ENCODE peak calls at places on chromosome 16, in five cellular contexts. One of them, this sample, is unnamed.

GRCh38 chr16:15037003-15037402 is 18.9 kb downstream of the NTAN1 start:
- DNase-seq in gastrocnemius medialis: no peak
- DNase-seq in heart left ventricle: no peak
- DNase-seq in mesothelial cell of epicardium: no peak
- DNase-seq in CD4-positive, alpha-beta T cell: no peak
- DNase-seq in this sample: no peak

GRCh38 chr16:29962344-29962994 is 590 bp downstream of the TMEM219 start:
- DNase-seq in heart left ventricle: no peak
- DNase-seq in gastrocnemius medialis: no peak
- DNase-seq in CD4-positive, alpha-beta T cell: no peak
- DNase-seq in mesothelial cell of epicardium: no peak
- DNase-seq in this sample: no peak

GRCh38 chr16:31127182-31127581 is 8.3 kb downstream of the PRSS8 start:
- DNase-seq in CD4-positive, alpha-beta T cell: no peak
- DNase-seq in mesothelial cell of epicardium: no peak
- DNase-seq in heart left ventricle: no peak
- DNase-seq in gastrocnemius medialis: no peak
- DNase-seq in this sample: no peak

GRCh38 chr16:84247844-84248243 is 8.0 kb upstream of the KCNG4 start:
- DNase-seq in mesothelial cell of epicardium: no peak
- DNase-seq in heart left ventricle: no peak
- DNase-seq in gastrocnemius medialis: no peak
- DNase-seq in CD4-positive, alpha-beta T cell: no peak
- DNase-seq in this sample: no peak

GRCh38 chr16:59459811-59460210 is 725.7 kb upstream of the GOT2 start:
- DNase-seq in mesothelial cell of epicardium: no peak
- DNase-seq in gastrocnemius medialis: no peak
- DNase-seq in CD4-positive, alpha-beta T cell: no peak
- DNase-seq in heart left ventricle: no peak
- DNase-seq in this sample: no peak

GRCh38 chr16:66050991-66051390 is 315.5 kb upstream of the CDH5 start:
- DNase-seq in mesothelial cell of epicardium: no peak
- DNase-seq in gastrocnemius medialis: no peak
- DNase-seq in CD4-positive, alpha-beta T cell: no peak
- DNase-seq in heart left ventricle: no peak
- DNase-seq in this sample: peak

GRCh38 chr16:142405-142804 is 3.9 kb upstream of the NPRL3 start:
- DNase-seq in CD4-positive, alpha-beta T cell: no peak
- DNase-seq in gastrocnemius medialis: no peak
- DNase-seq in mesothelial cell of epicardium: no peak
- DNase-seq in heart left ventricle: no peak
- DNase-seq in this sample: no peak

GRCh38 chr16:50671644-50672260 is 9.4 kb downstream of the SNX20 start:
- DNase-seq in mesothelial cell of epicardium: no peak
- DNase-seq in heart left ventricle: no peak
- DNase-seq in CD4-positive, alpha-beta T cell: peak
- DNase-seq in gastrocnemius medialis: no peak
- DNase-seq in this sample: no peak

GRCh38 chr16:23206986-23207385 is 24.4 kb downstream of the SCNN1G start:
- DNase-seq in CD4-positive, alpha-beta T cell: no peak
- DNase-seq in gastrocnemius medialis: no peak
- DNase-seq in heart left ventricle: no peak
- DNase-seq in mesothelial cell of epicardium: no peak
- DNase-seq in this sample: no peak

GRCh38 chr16:67092227-67092626 is 17.5 kb upstream of the PHAF1 start:
- DNase-seq in heart left ventricle: no peak
- DNase-seq in mesothelial cell of epicardium: no peak
- DNase-seq in CD4-positive, alpha-beta T cell: no peak
- DNase-seq in gastrocnemius medialis: no peak
- DNase-seq in this sample: no peak

GRCh38 chr16:72986011-72986410 is 61.9 kb downstream of the ZFHX3 start:
- DNase-seq in gastrocnemius medialis: peak
- DNase-seq in mesothelial cell of epicardium: no peak
- DNase-seq in heart left ventricle: no peak
- DNase-seq in CD4-positive, alpha-beta T cell: no peak
- DNase-seq in this sample: no peak

GRCh38 chr16:87391950-87392822 is at the start of gene MAP1LC3B:
- DNase-seq in mesothelial cell of epicardium: peak
- DNase-seq in gastrocnemius medialis: peak
- DNase-seq in heart left ventricle: peak
- DNase-seq in CD4-positive, alpha-beta T cell: peak
- DNase-seq in this sample: peak

GRCh38 chr16:87393680-87394055 is 1.5 kb downstream of the MAP1LC3B start:
- DNase-seq in mesothelial cell of epicardium: no peak
- DNase-seq in CD4-positive, alpha-beta T cell: no peak
- DNase-seq in heart left ventricle: no peak
- DNase-seq in gastrocnemius medialis: no peak
- DNase-seq in this sample: no peak

GRCh38 chr16:87395181-87395842 is 3.2 kb downstream of the MAP1LC3B start:
- DNase-seq in heart left ventricle: no peak
- DNase-seq in mesothelial cell of epicardium: no peak
- DNase-seq in gastrocnemius medialis: no peak
- DNase-seq in CD4-positive, alpha-beta T cell: no peak
- DNase-seq in this sample: no peak

GRCh38 chr16:87391324-87391949 is 699 bp upstream of the MAP1LC3B start:
- DNase-seq in gastrocnemius medialis: peak
- DNase-seq in CD4-positive, alpha-beta T cell: no peak
- DNase-seq in mesothelial cell of epicardium: peak
- DNase-seq in heart left ventricle: peak
- DNase-seq in this sample: no peak

GRCh38 chr16:87392823-87393679 is 915 bp downstream of the MAP1LC3B start:
- DNase-seq in mesothelial cell of epicardium: peak
- DNase-seq in gastrocnemius medialis: no peak
- DNase-seq in CD4-positive, alpha-beta T cell: peak
- DNase-seq in heart left ventricle: peak
- DNase-seq in this sample: no peak
- TF ChIP-seq CTCF in mesothelial cell of epicardium: no peak
- TF ChIP-seq CTCF in gastrocnemius medialis: no peak
- TF ChIP-seq CTCF in CD4-positive, alpha-beta T cell: no peak
- TF ChIP-seq CTCF in heart left ventricle: no peak
- TF ChIP-seq CTCF in this sample: peak

GRCh38 chr16:11403920-11404319 is 58.7 kb downstream of the RMI2 start:
- DNase-seq in heart left ventricle: no peak
- DNase-seq in CD4-positive, alpha-beta T cell: no peak
- DNase-seq in mesothelial cell of epicardium: no peak
- DNase-seq in gastrocnemius medialis: no peak
- DNase-seq in this sample: no peak

GRCh38 chr16:11407047-11407982 is 62.1 kb downstream of the RMI2 start:
- DNase-seq in heart left ventricle: peak
- DNase-seq in CD4-positive, alpha-beta T cell: peak
- DNase-seq in gastrocnemius medialis: peak
- DNase-seq in mesothelial cell of epicardium: peak
- DNase-seq in this sample: no peak

GRCh38 chr16:11404608-11405007 is 59.3 kb downstream of the RMI2 start:
- DNase-seq in mesothelial cell of epicardium: no peak
- DNase-seq in heart left ventricle: peak
- DNase-seq in CD4-positive, alpha-beta T cell: no peak
- DNase-seq in gastrocnemius medialis: no peak
- DNase-seq in this sample: no peak

GRCh38 chr16:11406177-11406560 is 60.9 kb downstream of the RMI2 start:
- DNase-seq in mesothelial cell of epicardium: no peak
- DNase-seq in heart left ventricle: no peak
- DNase-seq in CD4-positive, alpha-beta T cell: no peak
- DNase-seq in gastrocnemius medialis: no peak
- DNase-seq in this sample: no peak

GRCh38 chr16:11405331-11406176 is 60.3 kb downstream of the RMI2 start:
- DNase-seq in CD4-positive, alpha-beta T cell: peak
- DNase-seq in heart left ventricle: peak
- DNase-seq in mesothelial cell of epicardium: no peak
- DNase-seq in gastrocnemius medialis: no peak
- DNase-seq in this sample: no peak
- TF ChIP-seq CTCF in CD4-positive, alpha-beta T cell: peak
- TF ChIP-seq CTCF in heart left ventricle: peak
- TF ChIP-seq CTCF in mesothelial cell of epicardium: no peak
- TF ChIP-seq CTCF in gastrocnemius medialis: peak
- TF ChIP-seq CTCF in this sample: peak

GRCh38 chr16:87572959-87573358 is 29.3 kb upstream of the JPH3 start:
- DNase-seq in CD4-positive, alpha-beta T cell: no peak
- DNase-seq in gastrocnemius medialis: no peak
- DNase-seq in heart left ventricle: no peak
- DNase-seq in mesothelial cell of epicardium: no peak
- DNase-seq in this sample: no peak

GRCh38 chr16:87576191-87576590 is 26.1 kb upstream of the JPH3 start:
- DNase-seq in gastrocnemius medialis: no peak
- DNase-seq in heart left ventricle: no peak
- DNase-seq in mesothelial cell of epicardium: no peak
- DNase-seq in CD4-positive, alpha-beta T cell: no peak
- DNase-seq in this sample: no peak

GRCh38 chr16:87571868-87572244 is 30.5 kb upstream of the JPH3 start:
- DNase-seq in heart left ventricle: no peak
- DNase-seq in mesothelial cell of epicardium: no peak
- DNase-seq in CD4-positive, alpha-beta T cell: no peak
- DNase-seq in gastrocnemius medialis: no peak
- DNase-seq in this sample: no peak

GRCh38 chr16:87578531-87578930 is 23.8 kb upstream of the JPH3 start:
- DNase-seq in heart left ventricle: no peak
- DNase-seq in CD4-positive, alpha-beta T cell: no peak
- DNase-seq in gastrocnemius medialis: no peak
- DNase-seq in mesothelial cell of epicardium: no peak
- DNase-seq in this sample: no peak

DNA sequence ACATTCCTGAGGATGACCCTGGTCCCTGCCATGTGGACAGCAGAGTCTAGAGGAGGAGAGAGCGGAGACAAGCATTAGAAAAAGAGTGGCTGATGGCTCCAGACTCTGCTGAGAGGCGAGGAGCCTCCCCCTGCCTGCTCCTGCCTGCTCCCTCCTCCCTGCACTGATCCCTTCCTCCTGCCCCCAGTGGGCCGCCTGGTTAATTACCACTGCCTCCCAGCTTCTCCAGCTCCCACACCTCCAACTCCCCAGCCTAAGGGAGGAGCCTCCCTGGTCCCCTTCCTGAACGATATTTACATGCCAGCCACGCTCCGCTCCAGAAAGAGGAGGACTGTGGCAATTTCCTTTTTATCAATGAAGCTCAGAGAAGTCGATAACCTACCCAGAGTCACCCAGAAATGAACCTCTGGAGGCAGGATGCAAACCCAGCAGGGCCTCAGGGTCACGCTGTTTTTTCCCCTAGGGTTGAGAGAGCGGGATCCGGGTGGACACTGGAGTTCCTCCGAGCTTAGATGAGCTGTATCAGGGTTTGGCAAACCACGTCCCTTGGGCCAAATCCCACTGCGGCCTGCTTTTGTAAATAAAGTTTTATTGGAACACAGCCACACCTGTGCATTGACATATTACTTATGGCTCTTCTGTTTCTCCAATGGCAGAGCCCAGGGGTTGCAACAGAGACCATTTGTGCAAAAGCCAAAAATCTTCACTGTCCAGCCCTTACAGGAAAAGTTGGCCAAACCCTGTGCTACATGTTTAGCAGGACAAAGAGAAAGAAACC is 27.1 kb upstream of the JPH3 start:
- DNase-seq in mesothelial cell of epicardium: no peak
- DNase-seq in heart left ventricle: no peak
- DNase-seq in CD4-positive, alpha-beta T cell: no peak
- DNase-seq in gastrocnemius medialis: no peak
- DNase-seq in this sample: no peak
- TF ChIP-seq CTCF in mesothelial cell of epicardium: no peak
- TF ChIP-seq CTCF in heart left ventricle: no peak
- TF ChIP-seq CTCF in CD4-positive, alpha-beta T cell: no peak
- TF ChIP-seq CTCF in gastrocnemius medialis: no peak
- TF ChIP-seq CTCF in this sample: no peak

GRCh38 chr16:77955127-77955526 is 67.2 kb upstream of the CLEC3A start:
- DNase-seq in gastrocnemius medialis: no peak
- DNase-seq in CD4-positive, alpha-beta T cell: no peak
- DNase-seq in heart left ventricle: no peak
- DNase-seq in mesothelial cell of epicardium: no peak
- DNase-seq in this sample: no peak
- TF ChIP-seq CTCF in gastrocnemius medialis: no peak
- TF ChIP-seq CTCF in CD4-positive, alpha-beta T cell: no peak
- TF ChIP-seq CTCF in heart left ventricle: no peak
- TF ChIP-seq CTCF in mesothelial cell of epicardium: no peak
- TF ChIP-seq CTCF in this sample: no peak

GRCh38 chr16:52389045-52389444 is 157.9 kb downstream of the TOX3 start:
- DNase-seq in gastrocnemius medialis: no peak
- DNase-seq in mesothelial cell of epicardium: no peak
- DNase-seq in heart left ventricle: no peak
- DNase-seq in CD4-positive, alpha-beta T cell: no peak
- DNase-seq in this sample: no peak
- TF ChIP-seq CTCF in gastrocnemius medialis: no peak
- TF ChIP-seq CTCF in mesothelial cell of epicardium: no peak
- TF ChIP-seq CTCF in heart left ventricle: no peak
- TF ChIP-seq CTCF in CD4-positive, alpha-beta T cell: no peak
- TF ChIP-seq CTCF in this sample: no peak

GRCh38 chr16:89375021-89375420 is 115.3 kb downstream of the ANKRD11 start:
- DNase-seq in mesothelial cell of epicardium: no peak
- DNase-seq in CD4-positive, alpha-beta T cell: no peak
- DNase-seq in gastrocnemius medialis: no peak
- DNase-seq in heart left ventricle: no peak
- DNase-seq in this sample: no peak

GRCh38 chr16:89373355-89374110 is 116.8 kb downstream of the ANKRD11 start:
- DNase-seq in CD4-positive, alpha-beta T cell: no peak
- DNase-seq in gastrocnemius medialis: peak
- DNase-seq in mesothelial cell of epicardium: no peak
- DNase-seq in heart left ventricle: no peak
- DNase-seq in this sample: no peak

GRCh38 chr16:89375686-89376085 is 114.7 kb downstream of the ANKRD11 start:
- DNase-seq in heart left ventricle: no peak
- DNase-seq in mesothelial cell of epicardium: no peak
- DNase-seq in CD4-positive, alpha-beta T cell: no peak
- DNase-seq in gastrocnemius medialis: no peak
- DNase-seq in this sample: no peak

GRCh38 chr16:89371968-89372634 is 118.3 kb downstream of the ANKRD11 start:
- DNase-seq in CD4-positive, alpha-beta T cell: no peak
- DNase-seq in mesothelial cell of epicardium: no peak
- DNase-seq in heart left ventricle: no peak
- DNase-seq in gastrocnemius medialis: no peak
- DNase-seq in this sample: no peak

GRCh38 chr16:89374393-89374948 is 115.9 kb downstream of the ANKRD11 start:
- DNase-seq in mesothelial cell of epicardium: no peak
- DNase-seq in CD4-positive, alpha-beta T cell: no peak
- DNase-seq in heart left ventricle: no peak
- DNase-seq in gastrocnemius medialis: no peak
- DNase-seq in this sample: no peak
- TF ChIP-seq CTCF in mesothelial cell of epicardium: no peak
- TF ChIP-seq CTCF in CD4-positive, alpha-beta T cell: no peak
- TF ChIP-seq CTCF in heart left ventricle: no peak
- TF ChIP-seq CTCF in gastrocnemius medialis: no peak
- TF ChIP-seq CTCF in this sample: peak

DNA sequence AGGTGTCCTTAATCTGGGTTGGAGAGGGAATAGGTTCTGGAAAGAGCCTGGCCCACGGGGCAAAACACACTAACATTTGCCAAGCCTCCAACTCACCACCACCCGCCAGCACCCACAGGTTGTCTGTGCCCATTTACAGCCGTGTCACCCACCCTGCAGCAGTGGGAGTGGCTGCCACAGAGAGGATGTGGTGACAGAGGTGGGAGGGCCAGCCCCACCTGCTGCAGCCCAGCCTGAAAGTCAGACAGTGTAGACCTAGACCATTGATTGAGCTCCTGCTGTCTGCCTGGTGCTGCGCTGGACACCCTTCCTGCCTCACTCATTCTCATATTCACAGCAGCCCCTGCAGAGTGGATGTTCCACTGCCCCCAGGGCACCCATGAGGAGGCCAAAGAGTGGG is 44.7 kb downstream of the IL21R start:
- DNase-seq in heart left ventricle: peak
- DNase-seq in CD4-positive, alpha-beta T cell: peak
- DNase-seq in mesothelial cell of epicardium: no peak
- DNase-seq in gastrocnemius medialis: no peak
- DNase-seq in this sample: no peak
- TF ChIP-seq CTCF in heart left ventricle: no peak
- TF ChIP-seq CTCF in CD4-positive, alpha-beta T cell: no peak
- TF ChIP-seq CTCF in mesothelial cell of epicardium: no peak
- TF ChIP-seq CTCF in gastrocnemius medialis: no peak
- TF ChIP-seq CTCF in this sample: no peak

This sample was measured in osteocyte.